ENCODE peak calls at places on chromosomes 2 and 18, in six cellular contexts. V is K562, C is H1, G is SK-N-SH, T is A549, O is HepG2. I is an unnamed sample.

GRCh38 chr18:60372598-60372997 is at the start of gene MC4R:
- DNase-seq in O (no peak), T (peak), G (peak), V (no peak), C (no peak), I (no peak)

GRCh38 chr2:95023222-95023597 is 2.3 kb upstream of the MAL start:
- DNase-seq in V (no peak), C (no peak), G (no peak), O (peak), T (peak), I (no peak)

GRCh38 chr2:26721267-26722032 is 28.9 kb downstream of the KCNK3 start:
- DNase-seq in C (no peak), G (no peak), T (peak), O (peak), V (no peak), I (no peak)

GRCh38 chr18:54939375-54939917 is 19.8 kb downstream of the CCDC68 start:
- DNase-seq in C (no peak), T (no peak), G (no peak), V (no peak), O (peak), I (no peak)

GRCh38 chr2:122663737-122664136 is 908.3 kb downstream of the TSN start:
- DNase-seq in G (peak), O (no peak), C (no peak), V (no peak), T (no peak), I (no peak)

GRCh38 chr2:165311949-165312348 is 72.7 kb downstream of the SCN2A start:
- DNase-seq in C (no peak), G (no peak), V (no peak), T (no peak), O (no peak), I (no peak)

GRCh38 chr18:37364237-37364636 is 201.4 kb downstream of the CELF4 start:
- DNase-seq in T (no peak), V (no peak), C (no peak), O (no peak), G (no peak), I (no peak)

GRCh38 chr2:174752403-174753037 is 11.8 kb downstream of the CHRNA1 start:
- DNase-seq in O (no peak), V (no peak), T (no peak), C (no peak), G (no peak), I (peak)

GRCh38 chr2:241268306-241268705 is 47.2 kb downstream of the HDLBP start:
- DNase-seq in V (no peak), T (no peak), G (no peak), O (no peak), C (no peak), I (no peak)

GRCh38 chr2:29573147-29573546 is 348.2 kb downstream of the ALK start:
- DNase-seq in T (no peak), C (no peak), G (no peak), O (no peak), V (no peak), I (no peak)
- TF ChIP-seq CHD2 in T (no peak), C (no peak), G (no peak), O (no peak), V (no peak), I (no peak)

GRCh38 chr2:72782520-72782919 is 43.3 kb downstream of the EXOC6B start:
- DNase-seq in O (no peak), V (no peak), T (no peak), C (no peak), G (no peak), I (no peak)
- TF ChIP-seq CHD2 in O (no peak), V (no peak), T (no peak), C (no peak), G (no peak), I (no peak)

DNA sequence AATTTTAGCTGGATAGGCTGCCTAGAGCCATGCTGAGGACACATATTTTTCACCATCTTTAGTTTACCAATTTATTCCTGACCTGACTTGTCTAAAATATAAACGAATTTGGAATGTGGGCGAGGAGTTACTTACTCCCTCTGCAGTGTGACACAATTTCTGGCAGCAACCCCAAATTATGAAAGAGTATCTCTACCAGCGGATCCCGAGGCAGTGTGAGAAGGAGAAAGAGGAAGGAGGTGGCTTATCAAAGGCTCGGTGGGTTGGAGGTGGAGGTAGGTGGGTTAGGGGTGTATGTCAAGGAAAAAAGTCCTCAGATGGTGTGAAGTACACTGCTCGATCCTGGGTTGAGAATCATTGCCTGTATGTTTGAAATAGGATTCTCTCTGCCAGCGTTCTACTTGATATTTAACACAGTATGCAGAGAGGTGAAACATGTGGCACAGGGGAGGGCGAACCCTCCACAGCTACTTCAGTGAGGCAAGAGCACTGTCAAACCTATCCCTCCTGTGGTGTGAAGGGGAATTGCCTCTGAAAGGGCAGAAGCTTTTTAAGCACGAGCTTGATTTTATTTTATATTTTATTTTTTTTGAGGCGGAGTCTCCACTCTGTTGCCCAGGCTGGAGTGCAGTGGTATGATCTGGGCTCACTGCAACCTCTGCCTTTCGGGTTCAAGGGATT is 76.0 kb downstream of the RFTN2 start:
- DNase-seq in V (peak), C (peak), T (peak), O (peak), G (peak), I (no peak)
- TF ChIP-seq CHD2 in V (no peak), C (no peak), T (no peak), O (no peak), G (no peak), I (no peak)

GRCh38 chr2:70959271-70959761 is 19.1 kb upstream of the ANKRD53 start:
- DNase-seq in G (no peak), T (no peak), V (no peak), C (no peak), O (no peak), I (no peak)
- TF ChIP-seq CHD2 in G (no peak), T (no peak), V (no peak), C (no peak), O (no peak), I (no peak)

GRCh38 chr2:236289766-236290462 is 25.7 kb upstream of the ASB18 start:
- DNase-seq in V (no peak), G (no peak), T (no peak), O (no peak), C (no peak), I (no peak)

GRCh38 chr2:236290742-236291425 is 26.7 kb upstream of the ASB18 start:
- DNase-seq in C (no peak), O (no peak), G (no peak), V (no peak), T (no peak), I (no peak)

GRCh38 chr2:236293241-236293810 is 29.1 kb upstream of the ASB18 start:
- DNase-seq in O (no peak), T (no peak), V (no peak), G (no peak), C (no peak), I (no peak)

GRCh38 chr2:236291476-236291875 is 27.3 kb upstream of the ASB18 start:
- DNase-seq in V (no peak), G (no peak), C (no peak), O (no peak), T (no peak), I (no peak)

DNA sequence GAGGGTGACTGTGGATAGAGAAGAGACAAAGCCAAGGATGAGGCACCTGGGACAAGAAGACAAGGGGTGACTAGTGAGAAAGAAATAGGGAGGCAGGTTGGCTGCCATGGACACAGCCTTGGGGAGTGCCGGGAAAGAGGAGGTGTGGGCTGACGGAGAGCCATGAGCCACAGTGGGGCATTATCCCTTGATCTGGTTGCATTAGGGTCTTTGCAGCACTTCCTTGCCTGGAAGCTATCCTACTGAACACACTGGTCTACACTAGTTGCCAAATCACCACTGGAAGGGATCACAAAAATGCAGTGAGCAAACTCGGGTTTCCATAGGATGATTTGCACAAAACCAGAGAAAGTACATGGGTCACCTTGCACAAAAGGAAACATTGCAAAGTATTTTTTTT is 27.7 kb upstream of the ASB18 start:
- DNase-seq in T (no peak), C (no peak), V (no peak), G (no peak), O (no peak), I (no peak)
- TF ChIP-seq CHD2 in T (no peak), C (no peak), V (no peak), G (no peak), O (no peak), I (no peak)

GRCh38 chr18:51446571-51447210 is 249.2 kb upstream of the MEX3C start:
- DNase-seq in C (no peak), T (no peak), O (no peak), G (no peak), V (no peak), I (no peak)

GRCh38 chr18:51448949-51449348 is 251.5 kb upstream of the MEX3C start:
- DNase-seq in G (no peak), O (no peak), V (no peak), C (no peak), T (no peak), I (no peak)

GRCh38 chr18:51447943-51448342 is 250.5 kb upstream of the MEX3C start:
- DNase-seq in V (no peak), O (no peak), T (no peak), C (no peak), G (no peak), I (no peak)

GRCh38 chr18:51447351-51447896 is 249.9 kb upstream of the MEX3C start:
- DNase-seq in G (no peak), T (no peak), C (no peak), V (no peak), O (no peak), I (no peak)
- TF ChIP-seq CHD2 in G (no peak), T (no peak), C (no peak), V (no peak), O (no peak), I (no peak)

DNA sequence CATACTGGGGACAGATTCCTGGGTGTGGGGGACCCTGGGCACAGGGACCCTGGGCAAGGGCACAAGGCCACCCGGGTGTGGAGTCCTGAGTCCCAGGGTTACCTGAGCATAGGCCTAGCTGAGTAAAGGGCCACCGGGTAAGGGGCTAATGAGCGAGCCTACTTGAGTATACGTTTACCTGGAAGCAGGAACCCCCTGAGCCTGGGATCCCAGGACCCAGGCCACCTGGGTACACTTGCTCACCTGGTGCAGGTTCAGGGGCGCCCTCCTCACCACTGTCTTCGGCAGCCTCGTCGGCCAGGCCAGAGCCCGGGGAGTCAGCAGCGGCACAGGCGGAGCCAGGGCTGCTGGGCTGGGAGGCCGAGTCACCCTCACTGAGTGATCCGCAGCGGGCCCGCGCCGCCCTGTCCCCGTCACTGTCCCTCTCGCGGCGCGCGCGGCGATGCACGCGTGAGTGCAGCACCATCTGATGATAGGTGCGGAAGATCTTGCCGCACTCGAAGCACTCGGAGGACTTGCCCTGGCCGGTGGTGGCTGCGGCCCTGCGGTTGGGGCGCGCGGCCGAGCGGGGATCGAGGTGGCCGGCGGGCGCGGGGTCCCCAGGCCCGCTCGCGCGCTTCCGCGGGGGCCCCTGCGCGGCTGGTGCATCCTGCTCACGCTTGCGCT is 53.9 kb downstream of the ZNF516 start:
- DNase-seq in G (no peak), T (no peak), C (no peak), V (no peak), O (no peak), I (no peak)
- TF ChIP-seq CHD2 in G (no peak), T (no peak), C (no peak), V (no peak), O (no peak), I (no peak)

DNA sequence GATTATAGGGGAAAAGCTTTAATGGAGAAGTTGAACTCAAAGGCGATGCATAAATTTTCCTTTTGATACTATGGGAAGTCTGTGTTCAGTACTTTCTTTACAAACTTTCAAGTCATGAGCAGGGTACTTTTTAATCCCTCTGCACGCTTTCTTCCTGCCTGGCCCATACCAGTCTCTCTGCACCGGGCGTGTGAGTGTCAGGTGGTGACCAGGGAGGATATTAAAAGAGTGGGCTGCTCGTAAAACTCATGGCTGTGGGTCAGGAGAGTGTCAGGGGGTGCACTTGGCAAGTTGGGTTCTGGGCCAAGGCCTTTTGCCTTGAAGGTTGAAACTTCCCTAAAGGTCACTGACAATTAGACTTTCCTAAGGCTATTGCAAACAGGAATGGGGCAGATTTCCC is 367.8 kb downstream of the GPD2 start:
- DNase-seq in V (no peak), G (no peak), O (no peak), T (no peak), C (no peak), I (no peak)
- TF ChIP-seq CHD2 in V (no peak), G (no peak), O (no peak), T (no peak), C (no peak), I (no peak)